ENCODE peak calls at places on chromosomes 2 and 18, in eight cellular contexts. E is left ventricle myocardium inferior; L is endodermal cell; Q is anterior cingulate cortex; F is Right ventricle myocardium superior; Y is NCI-H1092 treated with DMSO at 0.1 percent for 48 hours; N is astrocyte; D is stimulated activated CD4-positive, alpha-beta T cell treated with anti-CD3 and anti-CD28 coated beads, Interleukin-2, amount 100 ng/mL, for 48 hours. O is an unnamed sample.

GRCh38 chr2:121501070-121501469 is 29.6 kb upstream of the RNU4ATAC start:
- DNase-seq in L (no peak), D (no peak), F (no peak), N (peak), Y (no peak), E (no peak), Q (no peak), O (no peak)

GRCh38 chr2:43083710-43084698 is 142.4 kb downstream of the ZFP36L2 start:
- DNase-seq in Q (no peak), F (peak), N (peak), E (peak), Y (no peak), D (no peak), L (peak), O (peak)

GRCh38 chr2:26333286-26333685 is 12.7 kb upstream of the SELENOI start:
- DNase-seq in F (no peak), E (no peak), Q (no peak), L (no peak), D (no peak), Y (no peak), N (no peak), O (no peak)

GRCh38 chr2:231614559-231615057 is 21.9 kb downstream of the TEX44 start:
- DNase-seq in F (peak), Q (no peak), N (no peak), L (no peak), D (peak), E (peak), Y (no peak), O (no peak)

GRCh38 chr2:74328074-74328473 is 15.1 kb downstream of the SLC4A5 start:
- DNase-seq in Y (no peak), E (no peak), L (peak), Q (no peak), N (no peak), D (no peak), F (no peak), O (no peak)

GRCh38 chr2:8797682-8798081 is 39.7 kb downstream of the KIDINS220 start:
- DNase-seq in E (no peak), L (no peak), D (no peak), Q (no peak), F (no peak), N (no peak), Y (no peak), O (no peak)

GRCh38 chr2:99754215-99754614 is 264.4 kb upstream of the REV1 start:
- DNase-seq in D (no peak), E (no peak), Y (no peak), Q (no peak), L (no peak), N (peak), F (no peak), O (no peak)

GRCh38 chr2:33378551-33379220 is 97.8 kb upstream of the RASGRP3 start:
- DNase-seq in E (no peak), N (peak), L (no peak), Q (no peak), F (no peak), Y (no peak), D (no peak), O (no peak)

GRCh38 chr2:84870306-84870705 is 10.6 kb downstream of the TRABD2A start:
- DNase-seq in F (no peak), L (peak), Q (no peak), E (no peak), Y (no peak), D (no peak), N (no peak), O (no peak)

GRCh38 chr2:204116154-204116792 is 179.7 kb downstream of the ICOS start:
- DNase-seq in L (no peak), N (no peak), Q (no peak), F (no peak), D (no peak), E (no peak), Y (no peak), O (no peak)

GRCh38 chr18:21703241-21703820 is 1.2 kb downstream of the ABHD3 start:
- DNase-seq in F (no peak), Q (no peak), D (no peak), N (no peak), L (peak), Y (peak), E (no peak), O (no peak)

GRCh38 chr2:20214566-20215182 is 10.3 kb downstream of the SDC1 start:
- DNase-seq in Y (no peak), E (no peak), D (no peak), Q (no peak), F (no peak), N (no peak), L (peak), O (no peak)

GRCh38 chr2:224594840-224595239 is 9.7 kb upstream of the CUL3 start:
- DNase-seq in N (no peak), D (no peak), E (no peak), Y (no peak), F (no peak), L (no peak), Q (no peak), O (no peak)

GRCh38 chr2:205708231-205708631 is 25.9 kb downstream of the NRP2 start:
- DNase-seq in F (no peak), D (no peak), N (peak), L (no peak), Y (no peak), E (no peak), Q (no peak), O (no peak)

GRCh38 chr2:6864938-6865345 is 765 bp downstream of the CMPK2 start:
- DNase-seq in F (peak), L (peak), Q (no peak), D (no peak), E (peak), N (no peak), Y (no peak), O (no peak)

GRCh38 chr2:239581352-239581901 is 180.6 kb upstream of the HDAC4 start:
- DNase-seq in E (no peak), L (no peak), Q (no peak), D (no peak), N (no peak), Y (no peak), F (no peak), O (no peak)

GRCh38 chr2:10448646-10449480 is 736 bp upstream of the ODC1 start:
- DNase-seq in E (peak), N (peak), Q (no peak), F (peak), D (peak), Y (peak), L (peak), O (peak)

GRCh38 chr2:106885981-106886915 is at the start of gene ST6GAL2:
- DNase-seq in E (no peak), D (no peak), F (peak), N (no peak), L (peak), Y (peak), Q (no peak), O (no peak)

GRCh38 chr2:236577481-236578410 is 8.1 kb downstream of the ACKR3 start:
- DNase-seq in E (no peak), D (no peak), N (no peak), Y (no peak), Q (no peak), F (peak), L (no peak), O (peak)

GRCh38 chr2:196294510-196294909 is 123.1 kb upstream of the STK17B start:
- DNase-seq in F (no peak), Y (no peak), Q (no peak), D (no peak), N (no peak), L (no peak), E (no peak), O (no peak)

GRCh38 chr18:66511810-66512209 is 92.1 kb downstream of the CDH19 start:
- DNase-seq in Q (no peak), L (no peak), N (peak), Y (no peak), F (no peak), D (no peak), E (no peak), O (no peak)

GRCh38 chr2:32474391-32474790 is 117.6 kb downstream of the BIRC6 start:
- DNase-seq in Q (no peak), Y (no peak), N (no peak), D (no peak), E (no peak), L (no peak), F (no peak), O (no peak)

GRCh38 chr2:68870215-68870614 is 982 bp downstream of the BMP10 start:
- DNase-seq in D (no peak), Y (no peak), L (no peak), Q (no peak), E (no peak), N (no peak), F (no peak), O (no peak)

GRCh38 chr2:68747918-68748317 is 13.3 kb downstream of the ARHGAP25 start:
- DNase-seq in Q (no peak), N (no peak), E (no peak), F (no peak), L (no peak), Y (no peak), D (no peak), O (no peak)

GRCh38 chr18:7084766-7085080 is 32.9 kb downstream of the LAMA1 start:
- DNase-seq in Q (no peak), E (no peak), F (no peak), D (no peak), N (peak), L (no peak), Y (no peak), O (no peak)

GRCh38 chr2:47091118-47091517 is 64.0 kb downstream of the STPG4 start:
- DNase-seq in F (no peak), L (no peak), E (no peak), Q (no peak), N (peak), Y (no peak), D (no peak), O (no peak)

GRCh38 chr2:222358876-222359275 is 60.1 kb upstream of the PAX3 start:
- DNase-seq in D (no peak), F (peak), L (no peak), Y (no peak), N (peak), Q (no peak), E (peak), O (no peak)

O was measured in substantia nigra.